ENCODE peak calls at places on chromosomes 6 and 20, in six cellular contexts. One of them, this sample, is unnamed. For H3K36me3, the result is how much of the 10 kb centered on the place peaks cover.

GRCh38 chr6:83609248-83609647 is 96.9 kb downstream of the PRSS35 start:
- DNase-seq in neural progenitor cell: no peak
- DNase-seq in sigmoid colon: no peak
- DNase-seq in heart right ventricle: no peak
- DNase-seq in astrocyte: no peak
- DNase-seq in pancreas: no peak
- DNase-seq in this sample: no peak

GRCh38 chr6:125101128-125101527 is 52.4 kb upstream of the TPD52L1 start:
- DNase-seq in neural progenitor cell: no peak
- DNase-seq in sigmoid colon: no peak
- DNase-seq in heart right ventricle: no peak
- DNase-seq in astrocyte: no peak
- DNase-seq in pancreas: no peak
- DNase-seq in this sample: no peak

GRCh38 chr6:125357515-125358256 is 55.9 kb upstream of the HDDC2 start:
- DNase-seq in neural progenitor cell: no peak
- DNase-seq in sigmoid colon: no peak
- DNase-seq in heart right ventricle: peak
- DNase-seq in astrocyte: peak
- DNase-seq in pancreas: no peak
- DNase-seq in this sample: no peak

GRCh38 chr20:48945840-48946514 is 24.5 kb downstream of the ARFGEF2 start:
- DNase-seq in neural progenitor cell: no peak
- DNase-seq in sigmoid colon: no peak
- DNase-seq in heart right ventricle: no peak
- DNase-seq in astrocyte: no peak
- DNase-seq in pancreas: peak
- DNase-seq in this sample: no peak

GRCh38 chr6:170295519-170296422 is 4.9 kb upstream of the DLL1 start:
- DNase-seq in neural progenitor cell: peak
- DNase-seq in sigmoid colon: no peak
- DNase-seq in heart right ventricle: peak
- DNase-seq in astrocyte: no peak
- DNase-seq in pancreas: peak
- DNase-seq in this sample: no peak

GRCh38 chr6:13710552-13711383 is 867 bp downstream of the RANBP9 start:
- DNase-seq in neural progenitor cell: peak
- DNase-seq in sigmoid colon: no peak
- DNase-seq in heart right ventricle: peak
- DNase-seq in astrocyte: no peak
- DNase-seq in pancreas: peak
- DNase-seq in this sample: no peak

GRCh38 chr6:110939429-110939828 is 19.1 kb upstream of the GTF3C6 start:
- DNase-seq in neural progenitor cell: no peak
- DNase-seq in sigmoid colon: no peak
- DNase-seq in heart right ventricle: no peak
- DNase-seq in astrocyte: no peak
- DNase-seq in pancreas: no peak
- DNase-seq in this sample: no peak

GRCh38 chr6:6998194-6998569 is 109.6 kb upstream of the RREB1 start:
- DNase-seq in neural progenitor cell: no peak
- DNase-seq in sigmoid colon: no peak
- DNase-seq in heart right ventricle: no peak
- DNase-seq in astrocyte: no peak
- DNase-seq in pancreas: no peak
- DNase-seq in this sample: no peak

GRCh38 chr6:119032428-119032827 is 46.0 kb downstream of the FAM184A start:
- DNase-seq in neural progenitor cell: no peak
- DNase-seq in sigmoid colon: no peak
- DNase-seq in heart right ventricle: no peak
- DNase-seq in astrocyte: no peak
- DNase-seq in pancreas: no peak
- DNase-seq in this sample: no peak

GRCh38 chr6:12008366-12009179 is 3.5 kb upstream of the HIVEP1 start:
- DNase-seq in neural progenitor cell: peak
- DNase-seq in sigmoid colon: peak
- DNase-seq in heart right ventricle: peak
- DNase-seq in astrocyte: peak
- DNase-seq in pancreas: peak
- DNase-seq in this sample: no peak

GRCh38 chr20:10463622-10464021 is 28.5 kb downstream of the SLX4IP start:
- DNase-seq in neural progenitor cell: no peak
- DNase-seq in sigmoid colon: no peak
- DNase-seq in heart right ventricle: no peak
- DNase-seq in astrocyte: no peak
- DNase-seq in pancreas: no peak
- DNase-seq in this sample: no peak

DNA sequence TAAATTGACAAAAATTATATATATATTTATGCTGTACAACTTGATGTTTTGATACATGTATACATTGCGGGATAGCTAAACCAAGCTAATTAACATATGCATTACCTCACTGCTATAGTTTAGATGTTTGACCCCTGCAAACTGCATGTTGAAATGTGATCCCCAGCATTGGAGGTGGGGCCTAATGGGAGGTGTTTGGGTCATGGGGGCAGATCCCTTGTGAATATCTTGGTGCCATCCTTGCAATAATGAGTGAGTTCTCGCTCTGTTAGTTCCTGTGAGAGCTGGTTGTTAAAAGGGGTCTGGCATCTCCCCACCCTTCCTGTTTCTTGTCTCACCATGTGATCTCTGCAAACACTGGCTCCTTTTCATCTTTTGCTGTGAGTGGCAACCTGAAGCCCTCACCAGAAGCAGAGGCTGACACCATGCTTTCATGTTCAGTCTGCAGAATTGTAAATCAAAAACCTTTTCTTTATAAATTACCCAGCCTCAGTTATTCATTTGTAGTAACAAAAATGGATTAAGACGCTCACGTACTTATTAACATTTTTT is 111.8 kb downstream of the MCHR2 start:
- DNase-seq in neural progenitor cell: no peak
- DNase-seq in sigmoid colon: no peak
- DNase-seq in heart right ventricle: no peak
- DNase-seq in astrocyte: no peak
- DNase-seq in pancreas: no peak
- DNase-seq in this sample: no peak
- TF ChIP-seq CTCF in neural progenitor cell: no peak
- TF ChIP-seq CTCF in sigmoid colon: no peak
- TF ChIP-seq CTCF in heart right ventricle: no peak
- TF ChIP-seq CTCF in astrocyte: no peak
- TF ChIP-seq CTCF in pancreas: no peak
- TF ChIP-seq CTCF in this sample: no peak

GRCh38 chr6:168314948-168315347 is 4.6 kb downstream of the DACT2 start:
- DNase-seq in neural progenitor cell: peak
- DNase-seq in sigmoid colon: no peak
- DNase-seq in heart right ventricle: no peak
- DNase-seq in astrocyte: no peak
- DNase-seq in pancreas: no peak
- DNase-seq in this sample: no peak
- H3K36me3 ChIP-seq in neural progenitor cell: under half
- H3K36me3 ChIP-seq in sigmoid colon: under half
- H3K36me3 ChIP-seq in heart right ventricle: under half
- H3K36me3 ChIP-seq in astrocyte: under half
- H3K36me3 ChIP-seq in pancreas: under half
- H3K36me3 ChIP-seq in this sample: under half

GRCh38 chr20:24948939-24949679 is at the start of gene CST7:
- DNase-seq in neural progenitor cell: no peak
- DNase-seq in sigmoid colon: peak
- DNase-seq in heart right ventricle: peak
- DNase-seq in astrocyte: peak
- DNase-seq in pancreas: no peak
- DNase-seq in this sample: no peak
- H3K4me3 ChIP-seq in neural progenitor cell: no peak
- H3K4me3 ChIP-seq in sigmoid colon: peak
- H3K4me3 ChIP-seq in heart right ventricle: peak
- H3K4me3 ChIP-seq in astrocyte: no peak
- H3K4me3 ChIP-seq in pancreas: no peak
- H3K4me3 ChIP-seq in this sample: no peak

DNA sequence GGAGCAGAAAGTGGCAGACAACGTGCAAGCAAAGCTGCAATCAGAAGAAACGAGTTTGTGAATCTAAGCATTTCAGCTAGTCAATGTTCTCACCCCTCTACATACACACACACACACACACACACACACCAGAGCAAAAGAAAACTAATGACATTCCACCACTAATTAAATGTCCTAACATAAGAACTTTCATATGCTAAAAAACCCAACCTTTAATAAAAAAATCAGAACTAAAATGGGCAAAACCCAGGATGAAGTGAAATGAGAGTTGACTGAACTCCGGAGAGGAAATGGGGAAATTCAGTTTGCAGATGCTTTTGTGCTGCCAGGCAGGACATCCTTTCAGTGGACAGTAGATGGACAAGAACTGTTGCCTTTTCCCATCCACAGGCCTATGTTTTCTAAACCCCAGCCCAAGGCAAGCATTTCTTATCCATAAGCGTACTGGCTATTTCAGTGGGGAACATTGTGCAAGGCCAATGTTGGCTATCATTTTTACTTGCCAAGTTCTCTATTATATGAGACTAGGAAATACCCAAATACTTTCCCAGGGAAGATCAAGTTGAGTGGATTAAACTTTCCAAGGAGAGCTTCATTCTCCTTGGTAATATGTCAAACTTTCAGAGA is 27.2 kb downstream of the RIN2 start:
- DNase-seq in neural progenitor cell: no peak
- DNase-seq in sigmoid colon: peak
- DNase-seq in heart right ventricle: no peak
- DNase-seq in astrocyte: peak
- DNase-seq in pancreas: no peak
- DNase-seq in this sample: no peak
- TF ChIP-seq CTCF in neural progenitor cell: no peak
- TF ChIP-seq CTCF in sigmoid colon: no peak
- TF ChIP-seq CTCF in heart right ventricle: no peak
- TF ChIP-seq CTCF in astrocyte: no peak
- TF ChIP-seq CTCF in pancreas: peak
- TF ChIP-seq CTCF in this sample: no peak

GRCh38 chr20:31538327-31538726 is 24.1 kb downstream of the HM13 start:
- DNase-seq in neural progenitor cell: no peak
- DNase-seq in sigmoid colon: no peak
- DNase-seq in heart right ventricle: no peak
- DNase-seq in astrocyte: no peak
- DNase-seq in pancreas: no peak
- DNase-seq in this sample: no peak

GRCh38 chr20:31536575-31536974 is 22.3 kb downstream of the HM13 start:
- DNase-seq in neural progenitor cell: no peak
- DNase-seq in sigmoid colon: no peak
- DNase-seq in heart right ventricle: no peak
- DNase-seq in astrocyte: no peak
- DNase-seq in pancreas: no peak
- DNase-seq in this sample: no peak

GRCh38 chr20:31537116-31537858 is 23.0 kb downstream of the HM13 start:
- DNase-seq in neural progenitor cell: no peak
- DNase-seq in sigmoid colon: no peak
- DNase-seq in heart right ventricle: no peak
- DNase-seq in astrocyte: no peak
- DNase-seq in pancreas: no peak
- DNase-seq in this sample: no peak

GRCh38 chr20:31535298-31535697 is 21.1 kb downstream of the HM13 start:
- DNase-seq in neural progenitor cell: no peak
- DNase-seq in sigmoid colon: no peak
- DNase-seq in heart right ventricle: no peak
- DNase-seq in astrocyte: no peak
- DNase-seq in pancreas: no peak
- DNase-seq in this sample: no peak

GRCh38 chr20:31537859-31538245 is 23.6 kb downstream of the HM13 start:
- DNase-seq in neural progenitor cell: no peak
- DNase-seq in sigmoid colon: no peak
- DNase-seq in heart right ventricle: no peak
- DNase-seq in astrocyte: no peak
- DNase-seq in pancreas: no peak
- DNase-seq in this sample: no peak
- H3K36me3 ChIP-seq in neural progenitor cell: under half
- H3K36me3 ChIP-seq in sigmoid colon: under half
- H3K36me3 ChIP-seq in heart right ventricle: half or more
- H3K36me3 ChIP-seq in astrocyte: half or more
- H3K36me3 ChIP-seq in pancreas: under half
- H3K36me3 ChIP-seq in this sample: under half

GRCh38 chr6:5082487-5083306 is 2.4 kb upstream of the PPP1R3G start:
- DNase-seq in neural progenitor cell: no peak
- DNase-seq in sigmoid colon: no peak
- DNase-seq in heart right ventricle: no peak
- DNase-seq in astrocyte: peak
- DNase-seq in pancreas: no peak
- DNase-seq in this sample: peak

GRCh38 chr6:5084192-5084786 is 852 bp upstream of the PPP1R3G start:
- DNase-seq in neural progenitor cell: peak
- DNase-seq in sigmoid colon: peak
- DNase-seq in heart right ventricle: peak
- DNase-seq in astrocyte: no peak
- DNase-seq in pancreas: no peak
- DNase-seq in this sample: no peak

GRCh38 chr6:5083307-5083583 is 1.9 kb upstream of the PPP1R3G start:
- DNase-seq in neural progenitor cell: no peak
- DNase-seq in sigmoid colon: no peak
- DNase-seq in heart right ventricle: no peak
- DNase-seq in astrocyte: no peak
- DNase-seq in pancreas: no peak
- DNase-seq in this sample: no peak

GRCh38 chr6:5084787-5085637 is at the start of gene PPP1R3G:
- DNase-seq in neural progenitor cell: peak
- DNase-seq in sigmoid colon: peak
- DNase-seq in heart right ventricle: peak
- DNase-seq in astrocyte: peak
- DNase-seq in pancreas: no peak
- DNase-seq in this sample: no peak

DNA sequence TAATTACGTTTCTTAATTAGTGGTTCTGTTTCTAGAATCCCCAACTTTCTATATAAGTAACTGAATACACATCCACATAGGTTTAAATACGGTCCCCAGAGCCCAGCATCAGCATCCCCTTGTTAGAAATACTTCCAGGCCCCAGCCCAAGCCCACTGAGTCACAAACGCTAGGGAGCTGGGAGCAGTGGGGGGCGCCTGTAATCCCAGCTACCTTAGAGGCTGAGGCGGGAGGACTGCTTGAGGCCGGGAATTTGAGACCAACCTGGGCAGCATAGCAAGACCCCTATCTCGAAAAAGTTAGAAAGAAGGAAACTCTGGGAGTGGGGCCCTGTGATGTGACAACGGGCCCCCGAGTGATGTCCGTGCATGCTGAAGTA is 1.3 kb upstream of the PPP1R3G start:
- DNase-seq in neural progenitor cell: no peak
- DNase-seq in sigmoid colon: no peak
- DNase-seq in heart right ventricle: no peak
- DNase-seq in astrocyte: no peak
- DNase-seq in pancreas: no peak
- DNase-seq in this sample: no peak
- H3K4me3 ChIP-seq in neural progenitor cell: peak
- H3K4me3 ChIP-seq in sigmoid colon: peak
- H3K4me3 ChIP-seq in heart right ventricle: peak
- H3K4me3 ChIP-seq in astrocyte: no peak
- H3K4me3 ChIP-seq in pancreas: no peak
- H3K4me3 ChIP-seq in this sample: no peak

GRCh38 chr6:9851541-9852380 is 563.1 kb downstream of the TFAP2A start:
- DNase-seq in neural progenitor cell: peak
- DNase-seq in sigmoid colon: no peak
- DNase-seq in heart right ventricle: no peak
- DNase-seq in astrocyte: peak
- DNase-seq in pancreas: no peak
- DNase-seq in this sample: no peak
- TF ChIP-seq CTCF in neural progenitor cell: peak
- TF ChIP-seq CTCF in sigmoid colon: no peak
- TF ChIP-seq CTCF in heart right ventricle: no peak
- TF ChIP-seq CTCF in astrocyte: peak
- TF ChIP-seq CTCF in pancreas: no peak
- TF ChIP-seq CTCF in this sample: peak

This sample was measured in BJ.